ENCODE peak calls at places on chromosomes 1 and 21, in seven cellular contexts. K is MCF 10A; M is NCI-H1417 treated with DMSO at 0.1 percent for 48 hours; V is AG04450; C is naive thymus-derived CD8-positive, alpha-beta T cell; L is NCI-H1436 treated with DMSO at 0.1 percent for 48 hours; X is HTR-8/SVneo. Y is an unnamed sample.

GRCh38 chr1:228341450-228341813 is 65.2 kb downstream of the TRIM11 start:
- DNase-seq in V (no peak), C (no peak), X (no peak), K (no peak), M (no peak), L (no peak), Y (peak)

GRCh38 chr21:35303085-35303484 is 254.0 kb upstream of the RUNX1 start:
- DNase-seq in X (peak), L (no peak), M (no peak), C (no peak), V (peak), K (peak), Y (no peak)

GRCh38 chr1:226603976-226604845 is 55.6 kb downstream of the STUM start:
- DNase-seq in C (no peak), L (no peak), V (no peak), M (no peak), X (no peak), K (no peak), Y (no peak)

GRCh38 chr1:12040457-12041051 is 21.3 kb downstream of the MIIP start:
- DNase-seq in C (no peak), K (no peak), M (no peak), V (peak), L (peak), X (no peak), Y (no peak)

GRCh38 chr1:200243042-200243437 is 166.8 kb downstream of the ZNF281 start:
- DNase-seq in C (no peak), K (no peak), X (no peak), L (no peak), M (no peak), V (no peak), Y (no peak)

GRCh38 chr1:10107985-10108663 is 75.4 kb downstream of the UBE4B start:
- DNase-seq in X (peak), C (no peak), K (peak), L (no peak), V (peak), M (no peak), Y (no peak)

GRCh38 chr1:184426278-184426674 is 39.4 kb downstream of the C1orf21 start:
- DNase-seq in K (no peak), V (no peak), L (no peak), M (no peak), C (no peak), X (no peak), Y (no peak)

GRCh38 chr1:205443585-205444299 is 12.1 kb downstream of the BLACAT1 start:
- DNase-seq in L (no peak), M (no peak), K (no peak), X (no peak), V (no peak), C (no peak), Y (no peak)

GRCh38 chr1:208107415-208107814 is 136.8 kb downstream of the PLXNA2 start:
- DNase-seq in X (no peak), C (no peak), K (no peak), V (no peak), M (no peak), L (no peak), Y (no peak)

GRCh38 chr1:191145834-191146233 is 668.2 kb upstream of the BRINP3 start:
- DNase-seq in K (no peak), X (no peak), L (no peak), C (no peak), M (no peak), V (no peak), Y (no peak)

GRCh38 chr1:186864296-186864695 is 35.5 kb downstream of the PLA2G4A start:
- DNase-seq in C (no peak), L (no peak), X (no peak), K (no peak), V (no peak), M (no peak), Y (no peak)